ENCODE peak calls at places on chromosomes 7 and 10, in nine cellular contexts. K is frontal cortex; N is left ventricle myocardium superior; I is naive thymus-derived CD4-positive, alpha-beta T cell; T is activated naive CD8-positive, alpha-beta T cell treated with anti-CD3 and anti-CD28 coated beads for 36 hours; J is endothelial cell of umbilical vein; C is Peyer's patch; U is endodermal cell; Q is neural crest cell. F is an unnamed sample.

GRCh38 chr7:3011211-3011852 is 32.3 kb downstream of the CARD11 start:
- DNase-seq in K (no peak), N (no peak), I (no peak), T (no peak), J (no peak), C (peak), U (no peak), Q (no peak), F (no peak)

GRCh38 chr7:51062222-51062987 is 254.2 kb downstream of the COBL start:
- DNase-seq in K (no peak), N (no peak), I (no peak), T (no peak), J (no peak), C (no peak), U (peak), Q (no peak), F (no peak)

GRCh38 chr7:20197837-20198236 is 19.3 kb downstream of the MACC1 start:
- DNase-seq in K (no peak), N (no peak), I (no peak), T (no peak), J (no peak), C (no peak), U (peak), Q (no peak), F (no peak)

GRCh38 chr7:107754642-107755041 is 10.7 kb downstream of the CBLL1 start:
- DNase-seq in K (no peak), N (no peak), I (no peak), T (no peak), J (no peak), C (no peak), U (no peak), Q (no peak), F (no peak)

GRCh38 chr10:15200626-15201025 is 32.1 kb upstream of the NMT2 start:
- DNase-seq in K (no peak), N (no peak), I (no peak), T (no peak), J (peak), C (no peak), U (no peak), Q (no peak), F (no peak)

GRCh38 chr7:74627699-74628411 is 29.7 kb upstream of the GTF2I start:
- DNase-seq in K (no peak), N (peak), I (no peak), T (no peak), J (no peak), C (peak), U (peak), Q (no peak), F (peak)

GRCh38 chr10:97131702-97132101 is 54.1 kb downstream of the SLIT1 start:
- DNase-seq in K (no peak), N (peak), I (no peak), T (no peak), J (no peak), C (no peak), U (no peak), Q (no peak), F (no peak)

GRCh38 chr10:69659286-69660027 is 29.4 kb downstream of the FAM241B start:
- DNase-seq in K (no peak), N (no peak), I (no peak), T (no peak), J (no peak), C (no peak), U (no peak), Q (no peak), F (no peak)

GRCh38 chr10:60208676-60209269 is 180.9 kb downstream of the ANK3 start:
- DNase-seq in K (no peak), N (no peak), I (no peak), T (no peak), J (peak), C (no peak), U (no peak), Q (no peak), F (no peak)